ENCODE peak calls at places on chromosomes 6 and 20, in nine cellular contexts. R, I, A, N, L, B, X, K and Q are unnamed samples.

GRCh38 chr6:151018911-151019795 is 153.7 kb downstream of the MTHFD1L start:
- DNase-seq in K (no peak), N (no peak), L (no peak), A (no peak), R (no peak), B (no peak), X (no peak), I (no peak), Q (no peak)

GRCh38 chr20:15061061-15061430 is 723.6 kb upstream of the FLRT3 start:
- DNase-seq in K (no peak), A (no peak), R (no peak), L (no peak), B (no peak), N (no peak), X (no peak), I (no peak), Q (no peak)

GRCh38 chr6:134814076-134814709 is 135.7 kb downstream of the ALDH8A1 start:
- DNase-seq in I (no peak), N (peak), K (peak), B (peak), X (no peak), L (no peak), R (no peak), A (no peak), Q (no peak)

GRCh38 chr20:58905236-58905635 is 52.7 kb downstream of the GNAS start:
- DNase-seq in A (no peak), K (no peak), L (no peak), B (no peak), N (no peak), X (no peak), I (no peak), R (no peak), Q (no peak)

GRCh38 chr20:31713312-31714049 is 9.2 kb downstream of the BCL2L1 start:
- DNase-seq in R (no peak), N (peak), I (peak), A (no peak), K (peak), B (peak), L (no peak), X (peak), Q (no peak)

GRCh38 chr6:45493761-45494160 is 116.0 kb upstream of the SUPT3H start:
- DNase-seq in B (no peak), K (no peak), L (no peak), A (no peak), X (no peak), R (no peak), I (no peak), N (peak), Q (no peak)

GRCh38 chr20:57944988-57945387 is 235.2 kb upstream of the PMEPA1 start:
- DNase-seq in L (no peak), R (no peak), A (no peak), N (no peak), K (no peak), B (no peak), I (no peak), X (no peak), Q (no peak)

GRCh38 chr6:42375007-42375635 is 76.6 kb downstream of the TRERF1 start:
- DNase-seq in B (no peak), N (no peak), K (no peak), L (peak), X (no peak), A (no peak), I (no peak), R (no peak), Q (no peak)

GRCh38 chr6:152575621-152576150 is 61.5 kb downstream of the SYNE1 start:
- DNase-seq in I (no peak), B (peak), L (no peak), N (no peak), X (peak), R (no peak), K (peak), A (no peak), Q (no peak)

GRCh38 chr6:71412559-71412958 is 123.9 kb downstream of the OGFRL1 start:
- DNase-seq in A (no peak), L (no peak), X (no peak), R (no peak), B (no peak), I (no peak), K (no peak), N (no peak), Q (no peak)

GRCh38 chr20:297925-298754 is 770 bp downstream of the ZCCHC3 start:
- DNase-seq in R (peak), I (peak), B (peak), N (peak), X (peak), A (peak), K (no peak), L (peak), Q (no peak)

GRCh38 chr6:72811971-72812421 is 190.1 kb downstream of the KCNQ5 start:
- DNase-seq in X (no peak), L (no peak), K (no peak), I (no peak), A (no peak), B (peak), N (peak), R (no peak), Q (no peak)

GRCh38 chr6:40723967-40724366 is 136.8 kb upstream of the LRFN2 start:
- DNase-seq in I (no peak), A (no peak), L (no peak), B (peak), K (no peak), N (peak), X (no peak), R (no peak), Q (no peak)

GRCh38 chr6:140921366-140922226 is 1211.1 kb upstream of the GJE1 start:
- DNase-seq in R (peak), L (no peak), N (peak), I (no peak), A (no peak), X (no peak), K (peak), B (peak), Q (no peak)

GRCh38 chr20:13312300-13312699 is 91.2 kb downstream of the ISM1 start:
- DNase-seq in A (no peak), K (no peak), N (no peak), X (no peak), B (no peak), R (no peak), I (no peak), L (no peak), Q (no peak)

GRCh38 chr6:56624046-56624727 is 18.5 kb downstream of the DST start:
- DNase-seq in A (no peak), B (no peak), X (no peak), K (no peak), L (no peak), R (peak), N (no peak), I (no peak), Q (no peak)

GRCh38 chr20:41392871-41393704 is 26.5 kb upstream of the EMILIN3 start:
- DNase-seq in A (no peak), K (no peak), N (peak), I (peak), B (no peak), X (peak), R (peak), L (no peak), Q (no peak)

GRCh38 chr20:44959082-44959895 is 908 bp downstream of the TOMM34 start:
- DNase-seq in A (peak), I (no peak), X (no peak), K (peak), N (peak), R (no peak), B (peak), L (peak), Q (no peak)

GRCh38 chr20:41137412-41138216 is at the start of gene PLCG1:
- DNase-seq in X (peak), A (peak), R (peak), I (peak), L (peak), B (peak), N (peak), K (no peak), Q (peak)

GRCh38 chr20:48875233-48875913 is 46.1 kb upstream of the ARFGEF2 start:
- DNase-seq in K (no peak), B (no peak), X (no peak), N (no peak), I (no peak), A (no peak), L (no peak), R (no peak), Q (no peak)

GRCh38 chr6:68468244-68468884 is 166.7 kb upstream of the ADGRB3 start:
- DNase-seq in K (no peak), A (no peak), R (no peak), L (no peak), I (no peak), B (no peak), X (no peak), N (peak), Q (no peak)

GRCh38 chr6:170480045-170480714 is 72.9 kb downstream of the PSMB1 start:
- DNase-seq in L (no peak), K (no peak), I (no peak), B (peak), A (no peak), X (no peak), R (no peak), N (peak), Q (no peak)

GRCh38 chr6:125066964-125067363 is 86.6 kb upstream of the TPD52L1 start:
- DNase-seq in I (no peak), R (peak), A (no peak), X (no peak), N (peak), B (no peak), L (peak), K (peak), Q (peak)

GRCh38 chr6:4732691-4733315 is 43.4 kb upstream of the CDYL start:
- DNase-seq in I (peak), K (peak), L (no peak), B (peak), A (no peak), N (peak), X (peak), R (peak), Q (no peak)

GRCh38 chr6:74749211-74750142 is 456.4 kb downstream of the COL12A1 start:
- DNase-seq in R (no peak), N (no peak), X (no peak), L (no peak), A (no peak), I (no peak), K (peak), B (no peak), Q (no peak)

GRCh38 chr20:58389324-58389967 is 417 bp downstream of the VAPB start:
- DNase-seq in A (no peak), N (peak), B (peak), R (peak), I (no peak), X (no peak), K (no peak), L (no peak), Q (no peak)

GRCh38 chr20:60302875-60303274 is 344.7 kb downstream of the CDH26 start:
- DNase-seq in X (no peak), K (no peak), A (no peak), R (no peak), I (no peak), L (no peak), B (no peak), N (no peak), Q (no peak)

GRCh38 chr20:51378171-51378928 is 164.2 kb downstream of the NFATC2 start:
- DNase-seq in I (no peak), K (no peak), N (no peak), L (no peak), X (no peak), A (no peak), B (no peak), R (no peak), Q (no peak)

GRCh38 chr6:36829919-36830544 is 9.2 kb downstream of the CPNE5 start:
- DNase-seq in R (peak), N (no peak), B (no peak), X (peak), I (peak), K (no peak), L (no peak), A (no peak), Q (no peak)

GRCh38 chr6:104995989-104996617 is 39.2 kb downstream of the LIN28B start:
- DNase-seq in B (peak), R (no peak), L (no peak), N (peak), A (no peak), X (no peak), K (peak), I (no peak), Q (no peak)

GRCh38 chr6:45613678-45614077 is 235.9 kb upstream of the SUPT3H start:
- DNase-seq in L (no peak), B (peak), K (peak), A (no peak), I (no peak), X (peak), R (no peak), N (no peak), Q (no peak)

GRCh38 chr6:139250296-139251274 is 41.2 kb downstream of the TXLNB start:
- DNase-seq in N (peak), B (peak), A (peak), I (peak), R (peak), L (peak), X (no peak), K (peak), Q (no peak)

GRCh38 chr6:151550618-151551017 is 56.8 kb downstream of the CCDC170 start:
- DNase-seq in N (no peak), B (no peak), A (no peak), K (no peak), I (no peak), L (no peak), X (no peak), R (no peak), Q (no peak)

GRCh38 chr6:131651782-131652181 is 14.7 kb downstream of the ENPP3 start:
- DNase-seq in L (no peak), A (no peak), K (no peak), X (no peak), R (no peak), B (no peak), I (no peak), N (no peak), Q (no peak)

GRCh38 chr6:169556758-169557505 is 144.9 kb downstream of the WDR27 start:
- DNase-seq in N (no peak), B (no peak), X (no peak), I (no peak), L (no peak), R (peak), A (no peak), K (no peak), Q (no peak)